ENCODE peak calls at places on chromosome 5, in six cellular contexts. W is HepG2, X is A549, Z is NB4, N is GM12878, E is endothelial cell of umbilical vein. U is an unnamed sample.

GRCh38 chr5:80990971-80991370 is 30.8 kb downstream of the RASGRF2 start:
- DNase-seq in E (no peak), X (no peak), W (peak), N (no peak), Z (no peak), U (no peak)

GRCh38 chr5:77851229-77852067 is 75.3 kb upstream of the TBCA start:
- DNase-seq in N (no peak), W (no peak), Z (no peak), X (no peak), E (peak), U (no peak)

GRCh38 chr5:80082731-80083114 is 47.6 kb downstream of the THBS4 start:
- DNase-seq in N (no peak), E (peak), W (no peak), X (peak), Z (peak), U (peak)

GRCh38 chr5:95871407-95871806 is 48.9 kb upstream of the GLRX start:
- DNase-seq in E (no peak), W (no peak), N (no peak), Z (no peak), X (no peak), U (no peak)

GRCh38 chr5:30042677-30043076 is 1150.8 kb upstream of the CDH6 start:
- DNase-seq in X (no peak), N (no peak), W (no peak), E (no peak), Z (no peak), U (no peak)

GRCh38 chr5:31963961-31964360 is 210.2 kb downstream of the GOLPH3 start:
- DNase-seq in Z (no peak), X (no peak), W (no peak), N (no peak), E (no peak), U (no peak)

GRCh38 chr5:139985733-139986132 is 57.4 kb downstream of the NRG2 start:
- DNase-seq in Z (peak), N (peak), E (peak), X (peak), W (peak), U (peak)

GRCh38 chr5:174623438-174624019 is 100.9 kb upstream of the MSX2 start:
- DNase-seq in E (no peak), Z (no peak), W (no peak), N (no peak), X (no peak), U (no peak)

GRCh38 chr5:168422431-168422830 is 63.8 kb upstream of the RARS1 start:
- DNase-seq in W (peak), X (no peak), E (no peak), Z (no peak), N (no peak), U (no peak)

GRCh38 chr5:141835928-141836667 is 42.1 kb downstream of the PCDH1 start:
- DNase-seq in Z (no peak), X (no peak), E (peak), W (no peak), N (no peak), U (no peak)
- TF ChIP-seq MYC in Z (no peak), X (no peak), E (no peak), W (no peak), N (no peak), U (no peak)

DNA sequence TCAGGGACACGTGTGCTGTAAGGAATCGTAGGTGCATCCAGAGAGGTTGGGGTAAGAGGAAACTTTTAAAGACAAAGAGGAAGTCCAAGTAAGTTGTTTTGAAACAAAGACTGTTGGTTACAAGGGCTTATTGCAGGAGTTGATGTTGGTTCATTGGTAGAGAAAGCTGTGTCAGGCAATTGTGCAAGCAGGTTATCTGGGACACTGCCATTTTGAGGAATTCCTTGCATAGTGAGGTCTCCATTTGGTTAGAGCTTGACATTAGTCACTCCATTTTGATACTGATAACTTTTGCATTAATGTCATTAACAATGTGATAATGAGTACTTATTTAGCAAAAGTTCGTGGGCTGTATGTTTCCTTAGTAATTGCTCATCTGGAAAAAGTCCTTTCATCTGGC is 24.9 kb downstream of the CNOT6 start:
- DNase-seq in X (no peak), W (no peak), N (no peak), E (no peak), Z (peak), U (no peak)
- TF ChIP-seq MYC in X (no peak), W (no peak), N (no peak), E (no peak), Z (no peak), U (no peak)

DNA sequence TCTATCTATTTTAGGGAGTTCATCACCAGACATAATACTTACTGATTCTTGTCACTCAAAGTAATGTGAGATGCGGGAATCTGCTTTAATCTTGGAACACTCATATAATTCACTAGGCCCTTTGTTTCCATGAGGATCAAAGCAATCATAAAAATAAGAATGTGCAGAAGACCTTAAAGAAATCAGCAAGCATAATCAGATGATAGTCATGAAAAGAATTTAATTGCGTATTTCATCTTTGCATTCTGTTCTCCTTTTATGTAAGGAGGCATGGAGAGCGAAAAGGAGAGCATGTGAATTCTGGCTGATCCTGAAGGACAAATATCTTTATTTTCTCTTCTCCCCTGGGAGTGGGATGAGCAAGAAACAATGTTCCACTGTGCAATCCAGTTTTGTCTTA is 128.0 kb downstream of the RAB3C start:
- DNase-seq in W (no peak), Z (no peak), X (no peak), E (no peak), N (no peak), U (no peak)
- TF ChIP-seq MYC in W (no peak), Z (no peak), X (no peak), E (no peak), N (no peak), U (no peak)

GRCh38 chr5:109567374-109568044 is 122.2 kb upstream of the MAN2A1 start:
- DNase-seq in N (no peak), Z (peak), E (no peak), W (peak), X (no peak), U (no peak)

GRCh38 chr5:109570362-109570874 is 119.3 kb upstream of the MAN2A1 start:
- DNase-seq in N (no peak), E (no peak), W (no peak), Z (no peak), X (no peak), U (no peak)

GRCh38 chr5:109575506-109575905 is 114.2 kb upstream of the MAN2A1 start:
- DNase-seq in Z (no peak), X (no peak), E (no peak), N (no peak), W (no peak), U (no peak)

GRCh38 chr5:109566361-109566760 is 123.4 kb upstream of the MAN2A1 start:
- DNase-seq in Z (no peak), W (no peak), E (no peak), X (no peak), N (no peak), U (no peak)

DNA sequence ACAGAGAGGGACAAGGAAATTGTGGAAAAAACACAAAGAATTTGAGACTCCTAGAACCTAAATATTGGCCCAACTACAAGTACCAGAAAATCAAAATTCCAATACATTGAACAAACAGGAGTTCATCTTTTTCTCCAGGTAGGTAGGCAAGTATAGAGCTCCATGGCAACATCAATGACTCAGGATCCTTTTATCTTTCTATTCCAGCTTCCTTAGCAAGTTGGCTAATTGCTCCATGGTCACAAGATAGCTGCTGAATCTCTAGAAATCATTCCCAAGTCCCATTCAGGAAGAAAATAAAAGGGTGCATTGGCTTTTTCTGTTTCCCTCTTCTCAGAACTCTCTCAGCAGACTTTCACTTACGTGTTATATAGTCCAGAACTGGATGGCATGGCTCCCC is 117.9 kb upstream of the MAN2A1 start:
- DNase-seq in Z (no peak), X (no peak), N (no peak), E (no peak), W (no peak), U (no peak)
- TF ChIP-seq MYC in Z (no peak), X (no peak), N (no peak), E (no peak), W (no peak), U (no peak)

U was measured in K562.